ENCODE peak calls at places on chromosomes 16 and 17, in five cellular contexts. A is progenitor cell of endocrine pancreas; V is stimulated activated CD8-positive, alpha-beta memory T cell treated with anti-CD3 and anti-CD28 coated beads, Interleukin-7, amount 100 ng/mL, for 1 hour; G is activated T-cell treated with anti-CD3 and anti-CD28 coated beads for 24 hours; E is WTC11. Q is an unnamed sample.

GRCh38 chr17:4744999-4745969 is 5.6 kb upstream of the CXCL16 start:
- DNase-seq in A (peak; percentile 40), V (no peak), G (no peak), E (peak; percentile 77), Q (peak; percentile 12)

GRCh38 chr16:61820398-61820797 is 215.8 kb downstream of the CDH8 start:
- DNase-seq in A (no peak), V (no peak), G (no peak), E (no peak), Q (no peak)

GRCh38 chr16:53509906-53510703 is 7.1 kb upstream of the AKTIP start:
- DNase-seq in A (peak; percentile 24), V (no peak), G (no peak), E (peak; percentile 57), Q (peak; percentile 53)

GRCh38 chr16:565420-566330 is 1.1 kb upstream of the NHLRC4 start:
- DNase-seq in A (no peak), V (no peak), G (no peak), E (no peak), Q (no peak)

GRCh38 chr17:67156269-67157199 is 88.5 kb downstream of the HELZ start:
- DNase-seq in A (no peak), V (no peak), G (no peak), E (no peak), Q (no peak)

GRCh38 chr16:85055503-85056210 is 28.1 kb downstream of the KIAA0513 start:
- DNase-seq in A (no peak), V (peak; percentile 45), G (peak; percentile 64), E (no peak), Q (no peak)

GRCh38 chr17:67111808-67112207 is 67.5 kb downstream of the CACNG1 start:
- DNase-seq in A (no peak), V (no peak), G (no peak), E (no peak), Q (no peak)

GRCh38 chr17:14940112-14940945 is 324.8 kb downstream of the PMP22 start:
- DNase-seq in A (no peak), V (no peak), G (no peak), E (no peak), Q (no peak)

GRCh38 chr16:20884240-20884556 is 16.0 kb downstream of the DCUN1D3 start:
- DNase-seq in A (no peak), V (no peak), G (no peak), E (no peak), Q (no peak)

GRCh38 chr16:30397056-30397455 is 1.8 kb downstream of the ZNF48 start:
- DNase-seq in A (no peak), V (no peak), G (no peak), E (no peak), Q (no peak)

GRCh38 chr17:32445075-32445427 is 741 bp downstream of the PSMD11 start:
- DNase-seq in A (no peak), V (no peak), G (peak; percentile 26), E (peak; percentile 17), Q (no peak)

GRCh38 chr17:58911741-58912343 is 156.2 kb downstream of the PPM1E start:
- DNase-seq in A (no peak), V (no peak), G (no peak), E (no peak), Q (no peak)

GRCh38 chr16:84918006-84918909 is 93.1 kb downstream of the ZDHHC7 start:
- DNase-seq in A (no peak), V (no peak), G (no peak), E (no peak), Q (no peak)

Q was measured in neural crest cell.